ENCODE peak calls at places on chromosomes 13 and 19, in four cellular contexts. F is H9, J is H1, H is neuronal stem cell. U is an unnamed sample.

GRCh38 chr13:73336789-73337188 is 278.0 kb downstream of the KLF5 start:
- DNase-seq in F (no peak), J (no peak), H (no peak), U (no peak)

GRCh38 chr13:71021810-71022422 is 845.1 kb downstream of the DACH1 start:
- DNase-seq in F (no peak), J (no peak), H (no peak), U (peak; percentile 26)

GRCh38 chr19:46471778-46472543 is 598 bp upstream of the PNMA8A start:
- DNase-seq in F (no peak), J (no peak), H (no peak), U (peak; percentile 4)

GRCh38 chr19:43664008-43664407 is 6.0 kb downstream of the PLAUR start:
- DNase-seq in F (no peak), J (no peak), H (no peak), U (no peak)

GRCh38 chr19:38360839-38361631 is 13.3 kb upstream of the PSMD8 start:
- DNase-seq in F (no peak), J (no peak), H (no peak), U (no peak)

GRCh38 chr19:38701455-38702063 is 42.7 kb downstream of the CAPN12 start:
- DNase-seq in F (no peak), J (no peak), H (no peak), U (no peak)

GRCh38 chr19:46388311-46389095 is 24.9 kb downstream of the CCDC8 start:
- DNase-seq in F (no peak), J (no peak), H (no peak), U (no peak)

GRCh38 chr19:21396121-21396520 is 812 bp upstream of the ZNF493 start:
- DNase-seq in F (no peak), J (no peak), H (no peak), U (no peak)

GRCh38 chr19:44927746-44928145 is 13.3 kb downstream of the APOC1 start:
- DNase-seq in F (no peak), J (no peak), H (no peak), U (peak; percentile 45)

GRCh38 chr19:54191671-54192453 is 754 bp downstream of the TSEN34 start:
- DNase-seq in F (no peak), J (no peak), H (no peak), U (peak; percentile 76)

GRCh38 chr19:35995655-35995993 is 636 bp downstream of the SDHAF1 start:
- DNase-seq in F (peak; percentile 77), J (peak; percentile 77), H (no peak), U (peak; percentile 46)

GRCh38 chr19:6767081-6767356 is 216 bp downstream of the SH2D3A start:
- DNase-seq in F (no peak), J (no peak), H (no peak), U (no peak)

GRCh38 chr19:54279441-54279962 is 1.4 kb downstream of the LILRB2 start:
- DNase-seq in F (no peak), J (no peak), H (no peak), U (no peak)

GRCh38 chr19:55836340-55836739 is at the start of gene NLRP4:
- DNase-seq in F (no peak), J (no peak), H (no peak), U (no peak)

GRCh38 chr13:114112826-114113322 is 19.5 kb downstream of the RASA3 start:
- DNase-seq in F (no peak), J (no peak), H (no peak), U (peak; percentile 70)

DNA sequence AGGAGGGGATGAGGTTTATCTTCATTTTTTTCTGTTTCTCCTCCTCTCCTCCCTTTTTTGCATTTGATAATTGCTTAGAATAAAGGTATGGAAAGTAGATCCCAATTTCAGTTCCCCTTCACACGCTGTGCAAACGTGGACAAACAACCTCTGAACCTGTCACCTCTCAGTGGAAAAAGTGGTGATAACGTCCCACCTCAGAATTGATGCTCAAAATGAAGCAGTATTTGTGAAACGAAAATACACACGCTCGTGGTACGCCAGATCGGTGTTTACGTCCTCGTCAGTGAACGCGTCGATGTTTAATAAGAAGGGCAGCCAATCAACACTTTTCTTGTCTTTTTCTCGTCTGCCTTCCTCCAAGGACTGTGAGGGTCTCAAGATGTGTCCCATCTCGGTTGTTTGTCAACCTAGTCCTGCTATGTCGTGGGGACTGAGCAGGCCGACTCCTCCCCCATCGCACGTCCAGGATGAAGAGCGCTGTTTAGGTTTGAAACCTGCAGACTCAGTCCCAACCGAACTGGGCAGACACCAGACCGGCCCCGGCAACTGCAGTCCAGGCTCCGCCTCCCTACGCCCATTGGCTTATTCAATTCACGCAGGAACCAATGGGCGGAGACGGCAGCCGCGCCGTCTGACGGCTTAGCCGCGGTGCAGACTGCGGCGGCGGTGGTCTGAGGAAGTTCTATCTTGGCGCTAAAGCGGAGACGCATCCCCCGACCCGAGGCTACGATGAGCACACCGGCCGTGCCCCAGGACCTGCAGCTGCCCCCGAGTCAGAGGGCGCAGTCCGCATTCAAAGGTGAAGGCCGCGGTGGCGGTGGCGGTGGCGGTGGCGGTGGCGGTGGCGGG is at the start of gene CKAP2:
- DNase-seq in F (peak; percentile 96), J (peak; percentile 89), H (peak; percentile 84), U (peak; percentile 96)
- H2BK12ac ChIP-seq in F (no peak within 1 kb of the TSS), J (peak within 1 kb of the TSS; percentile 97), H (no peak within 1 kb of the TSS), U (no peak within 1 kb of the TSS)

GRCh38 chr19:10168386-10168948 is 26.3 kb downstream of the DNMT1 start:
- DNase-seq in F (no peak), J (no peak), H (no peak), U (no peak)

DNA sequence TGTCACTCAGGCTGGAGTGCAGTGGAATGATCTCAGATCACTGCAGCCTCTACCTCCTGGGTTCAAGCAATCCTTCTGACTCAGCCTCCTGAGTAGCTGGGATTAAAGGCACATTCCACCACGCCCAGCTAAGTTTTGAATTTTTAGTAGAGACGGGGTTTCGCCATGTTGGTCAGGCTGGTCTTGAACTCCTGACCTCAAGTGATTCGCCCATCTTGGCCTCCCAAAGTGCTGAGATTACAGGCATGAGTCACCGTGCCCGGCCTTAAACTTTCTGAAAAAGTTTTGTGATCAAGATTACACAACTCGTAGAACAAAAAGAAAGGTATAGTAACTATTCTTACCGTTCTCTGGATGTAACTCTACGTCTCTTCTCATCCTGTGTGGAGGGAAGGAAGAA is 21.2 kb downstream of the DNMT1 start:
- DNase-seq in F (no peak), J (no peak), H (no peak), U (peak; percentile 12)
- H4K91ac ChIP-seq in F (no peak overlapping the region), J (no peak overlapping the region), H (no peak overlapping the region), U (no peak overlapping the region)

DNA sequence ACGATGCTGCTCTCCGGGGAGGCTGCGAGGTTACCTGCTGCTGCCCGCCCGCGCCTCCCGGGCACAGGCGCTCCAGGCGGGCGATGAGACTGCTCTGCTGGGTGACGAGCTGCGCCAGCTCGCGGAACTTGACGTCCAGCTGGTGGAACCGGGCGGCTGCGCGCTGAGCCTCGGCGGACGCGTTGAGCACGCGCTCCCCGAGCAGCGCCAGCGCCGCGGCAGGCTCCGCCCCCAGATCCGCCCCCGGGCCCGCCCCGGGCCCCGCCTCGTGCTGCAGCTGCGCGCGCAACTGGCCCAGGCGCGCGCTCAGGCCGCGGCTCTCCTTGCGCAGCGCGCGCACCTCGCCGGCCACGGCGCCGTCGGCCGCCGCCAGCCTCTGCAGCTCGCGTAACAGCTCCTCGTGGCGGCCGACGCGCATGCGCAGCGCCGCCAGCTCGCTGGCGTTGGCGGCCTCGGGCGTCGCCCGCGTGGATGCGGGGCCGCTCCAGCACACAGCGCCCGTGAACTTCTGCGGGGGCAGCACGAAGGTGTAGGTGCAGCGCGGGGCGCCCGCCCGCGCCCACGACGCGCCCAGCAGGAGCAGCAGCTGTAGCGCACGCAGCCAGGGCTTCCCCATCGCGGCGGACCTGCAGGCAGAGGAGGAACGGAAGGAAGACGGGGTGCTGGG is 6.4 kb downstream of the ANGPTL6 start:
- DNase-seq in F (peak; percentile 91), J (peak; percentile 96), H (peak; percentile 83), U (peak; percentile 81)
- H3K27ac ChIP-seq in F (no peak overlapping the region), J (no peak overlapping the region), H (no peak overlapping the region), U (no peak overlapping the region)

DNA sequence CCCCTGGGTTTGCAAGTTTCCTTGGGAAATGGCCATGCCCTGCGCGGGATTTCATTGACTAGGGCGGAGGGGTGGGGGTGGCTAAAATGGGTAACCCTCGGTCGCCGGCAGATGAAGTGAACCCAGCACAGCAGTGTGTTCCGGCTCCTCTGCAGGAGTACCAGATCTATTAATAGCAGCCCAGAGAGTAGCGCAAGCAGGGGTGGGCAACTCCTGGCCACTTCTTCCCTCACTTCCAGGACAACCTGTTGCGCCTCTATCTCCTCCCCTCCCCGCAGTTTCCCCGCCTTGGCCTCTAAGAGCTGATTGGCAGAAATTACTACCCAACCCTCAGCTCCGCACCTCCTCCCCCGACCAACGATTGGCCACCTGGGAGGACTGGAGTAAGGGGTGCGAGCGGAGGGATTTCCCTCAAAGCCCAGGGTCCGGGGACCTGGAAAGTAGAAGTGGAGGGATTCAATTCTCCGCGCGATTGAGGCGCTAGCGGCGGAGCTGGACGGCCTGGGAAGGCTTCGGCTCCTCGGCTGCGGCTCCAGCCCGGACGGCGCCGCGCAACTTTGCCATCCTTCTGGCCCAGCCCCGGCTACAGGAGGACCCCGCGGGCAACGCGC is at the start of gene FREM2:
- DNase-seq in F (peak; percentile 97), J (peak; percentile 89), H (peak; percentile 92), U (peak; percentile 47)
- H2BK12ac ChIP-seq in F (no peak within 1 kb of the TSS), J (peak within 1 kb of the TSS; percentile 69), H (no peak within 1 kb of the TSS), U (no peak within 1 kb of the TSS)

GRCh38 chr13:87999141-87999765 is 328.1 kb downstream of the SLITRK5 start:
- DNase-seq in F (no peak), J (no peak), H (no peak), U (peak; percentile 53)

GRCh38 chr13:87999791-88000190 is 328.6 kb downstream of the SLITRK5 start:
- DNase-seq in F (no peak), J (no peak), H (no peak), U (peak; percentile 40)

GRCh38 chr13:88000787-88001186 is 329.6 kb downstream of the SLITRK5 start:
- DNase-seq in F (no peak), J (no peak), H (no peak), U (no peak)

GRCh38 chr13:88000239-88000638 is 329.1 kb downstream of the SLITRK5 start:
- DNase-seq in F (no peak), J (no peak), H (no peak), U (peak; percentile 55)

DNA sequence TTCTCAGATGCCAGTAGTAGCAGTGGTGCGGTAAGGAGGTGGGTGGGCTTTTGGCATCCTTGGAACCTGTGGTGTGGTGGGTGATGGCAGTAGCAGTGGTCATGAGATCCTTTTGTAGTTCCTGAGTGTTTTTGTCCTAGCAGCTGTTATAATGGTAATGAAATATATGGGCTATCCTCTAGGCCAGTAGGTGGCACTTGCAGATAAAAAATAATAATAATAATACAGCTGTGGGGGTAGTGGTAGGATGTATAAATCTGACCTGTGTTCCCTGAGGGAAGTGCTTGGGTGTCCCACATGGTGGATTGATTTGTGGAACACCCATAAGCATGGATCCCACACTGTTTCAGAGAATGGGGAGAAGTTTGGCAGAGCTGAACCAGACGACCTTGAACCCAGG is 334.0 kb downstream of the SLITRK5 start:
- DNase-seq in F (no peak), J (no peak), H (no peak), U (no peak)
- H4K91ac ChIP-seq in F (no peak overlapping the region), J (peak overlapping the region; percentile 59), H (no peak overlapping the region), U (no peak overlapping the region)

DNA sequence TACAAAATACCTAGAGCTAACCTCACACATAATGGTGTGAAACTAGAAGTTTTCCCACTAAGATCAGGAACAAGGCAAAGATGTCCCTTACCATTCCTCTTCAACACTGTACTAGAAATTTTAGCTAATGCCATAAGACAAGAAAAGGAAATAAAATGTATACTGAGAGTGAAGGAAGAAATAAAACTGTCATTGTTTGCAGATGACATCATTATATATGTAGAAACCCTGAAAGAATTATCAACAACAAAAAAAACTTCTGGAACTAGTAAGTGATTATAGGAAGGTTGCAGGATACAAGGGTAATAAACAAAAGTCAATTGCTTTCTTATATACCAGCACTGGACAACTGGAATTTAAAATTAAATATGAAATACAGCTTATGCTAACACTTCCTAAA is 93.7 kb downstream of the TNFSF11 start:
- DNase-seq in F (no peak), J (no peak), H (no peak), U (no peak)
- H3K27ac ChIP-seq in F (no peak overlapping the region), J (no peak overlapping the region), H (no peak overlapping the region), U (no peak overlapping the region)

GRCh38 chr19:4302238-4302630 is at the start of gene TMIGD2:
- DNase-seq in F (no peak), J (no peak), H (no peak), U (no peak)
- H2BK12ac ChIP-seq in F (no peak within 1 kb of the TSS), J (peak within 1 kb of the TSS; percentile 50), H (no peak within 1 kb of the TSS), U (no peak within 1 kb of the TSS)

U was measured in mesenchymal stem cell.